ENCODE peak calls at places on chromosomes 2 and 18, in eight cellular contexts. M, A, R, C, O, Y, P and L are unnamed samples.
A peak's percentile ranks its signal among the peaks of the same experiment; 100 is the strongest.

GRCh38 chr2:42974697-42975357 is 182.4 kb upstream of the HAAO start:
- DNase-seq in P (peak; percentile 91), O (peak; percentile 90), A (peak; percentile 58), C (peak; percentile 95), M (peak; percentile 79), Y (peak; percentile 76), R (peak; percentile 97), L (peak; percentile 11)

GRCh38 chr18:76443519-76444435 is 51.3 kb downstream of the ZNF516 start:
- DNase-seq in P (peak; percentile 70), M (no peak), R (no peak), C (peak; percentile 52), A (no peak), O (no peak), Y (no peak), L (no peak)

GRCh38 chr2:180519276-180519675 is 461.1 kb upstream of the UBE2E3 start:
- DNase-seq in O (no peak), P (no peak), R (peak; percentile 12), C (no peak), M (no peak), Y (no peak), A (peak; percentile 11), L (no peak)

GRCh38 chr2:84912984-84913383 is 7.5 kb downstream of the TMSB10 start:
- DNase-seq in Y (no peak), R (no peak), O (no peak), M (no peak), P (no peak), C (no peak), A (no peak), L (no peak)

GRCh38 chr2:61426267-61426897 is 44.5 kb downstream of the USP34 start:
- DNase-seq in Y (peak; percentile 56), A (peak; percentile 77), R (peak; percentile 66), C (peak; percentile 42), O (no peak), P (peak; percentile 92), M (peak; percentile 31), L (peak; percentile 52)

GRCh38 chr2:112001136-112001764 is 53.8 kb upstream of the TMEM87B start:
- DNase-seq in O (no peak), C (no peak), R (no peak), M (no peak), P (no peak), A (no peak), Y (no peak), L (no peak)

GRCh38 chr2:123047186-123047585 is 977.9 kb upstream of the CNTNAP5 start:
- DNase-seq in C (no peak), R (no peak), A (no peak), O (no peak), M (no peak), Y (no peak), P (no peak), L (no peak)

GRCh38 chr2:182422864-182423263 is 4.0 kb downstream of the PDE1A start:
- DNase-seq in C (no peak), A (no peak), Y (no peak), R (no peak), O (no peak), P (no peak), M (no peak), L (no peak)

GRCh38 chr2:23404426-23404825 is 19.4 kb downstream of the KLHL29 start:
- DNase-seq in A (peak; percentile 28), R (peak; percentile 24), O (no peak), P (peak; percentile 43), M (no peak), C (peak; percentile 84), Y (no peak), L (no peak)

GRCh38 chr2:99648115-99648850 is 158.5 kb upstream of the REV1 start:
- DNase-seq in M (no peak), Y (no peak), O (no peak), A (no peak), C (no peak), R (no peak), P (no peak), L (no peak)

GRCh38 chr2:80968450-80968849 is 663.9 kb upstream of the LRRTM1 start:
- DNase-seq in Y (no peak), M (no peak), P (no peak), C (no peak), R (no peak), A (no peak), O (no peak), L (no peak)

GRCh38 chr2:108193251-108193650 is 46.5 kb upstream of the SULT1C3 start:
- DNase-seq in A (no peak), C (no peak), M (no peak), P (no peak), Y (no peak), R (peak; percentile 66), O (no peak), L (no peak)

GRCh38 chr18:23662309-23663263 is at the start of gene ANKRD29:
- DNase-seq in O (peak; percentile 77), M (peak; percentile 53), Y (peak; percentile 23), R (no peak), P (peak; percentile 81), C (peak; percentile 88), A (peak; percentile 58), L (peak; percentile 26)

GRCh38 chr2:234032301-234032856 is 18.1 kb upstream of the SPP2 start:
- DNase-seq in M (no peak), O (no peak), Y (no peak), R (no peak), P (no peak), C (no peak), A (no peak), L (no peak)

GRCh38 chr2:205858781-205859478 is 176.6 kb downstream of the NRP2 start:
- DNase-seq in R (no peak), A (no peak), C (no peak), M (peak; percentile 35), P (no peak), O (no peak), Y (no peak), L (no peak)

GRCh38 chr2:122237506-122237905 is 482.1 kb downstream of the TSN start:
- DNase-seq in R (no peak), O (no peak), C (no peak), M (no peak), P (no peak), A (no peak), Y (no peak), L (no peak)

GRCh38 chr2:149832256-149832655 is 244.7 kb upstream of the MMADHC start:
- DNase-seq in R (no peak), Y (no peak), C (no peak), P (no peak), A (no peak), M (no peak), O (no peak), L (no peak)

GRCh38 chr2:214246417-214246816 is 164.4 kb upstream of the VWC2L start:
- DNase-seq in P (no peak), Y (no peak), C (no peak), O (no peak), R (no peak), M (no peak), A (no peak), L (no peak)

DNA sequence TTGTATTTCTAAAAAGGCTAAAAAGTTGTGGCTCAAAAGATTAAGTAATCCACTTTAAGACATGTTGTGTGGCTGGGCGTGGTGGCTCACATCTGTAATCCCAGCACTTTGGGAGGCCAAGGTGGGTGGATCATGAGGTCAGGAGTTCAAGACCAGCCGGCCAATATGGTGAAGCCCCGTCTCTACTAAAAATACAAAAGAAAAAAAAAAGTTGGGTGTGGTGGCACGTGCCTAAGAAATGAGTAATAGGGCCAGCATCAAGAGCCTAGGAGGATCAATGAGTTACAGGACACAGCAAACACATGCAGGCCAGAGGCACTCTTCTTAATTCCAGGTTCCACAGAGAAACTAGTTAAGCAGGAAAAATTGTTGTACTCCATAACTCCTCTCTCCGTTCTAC is 61.7 kb downstream of the PUM2 start:
- DNase-seq in R (no peak), Y (peak; percentile 32), P (no peak), O (no peak), M (no peak), C (no peak), A (peak; percentile 19), L (no peak)
- H3K4me3 ChIP-seq in R (no peak overlapping the region), Y (no peak overlapping the region), P (no peak overlapping the region), O (no peak overlapping the region), M (no peak overlapping the region), C (no peak overlapping the region), A (no peak overlapping the region), L (no peak overlapping the region)

GRCh38 chr2:63300835-63301234 is 250.2 kb downstream of the OTX1 start:
- DNase-seq in M (no peak), C (no peak), R (peak; percentile 80), Y (peak; percentile 10), O (no peak), A (no peak), P (no peak), L (no peak)

GRCh38 chr2:63301481-63301880 is 250.9 kb downstream of the OTX1 start:
- DNase-seq in Y (no peak), M (no peak), R (no peak), O (no peak), C (no peak), P (no peak), A (no peak), L (peak; percentile 4)
- H3K9me3 ChIP-seq in Y (no peaks in the 10 kb centered on the region), M (peaks cover 68% of the 10 kb centered on the region), R (peaks cover 27% of the 10 kb centered on the region), O (no peaks in the 10 kb centered on the region), C (peaks cover 10% of the 10 kb centered on the region), P (peaks cover 92% of the 10 kb centered on the region), A (peaks cover 40% of the 10 kb centered on the region), L (peaks cover 26% of the 10 kb centered on the region)

GRCh38 chr18:46007165-46007564 is 40.0 kb upstream of the EPG5 start:
- DNase-seq in A (no peak), Y (no peak), R (no peak), M (no peak), O (no peak), C (no peak), P (no peak), L (no peak)

GRCh38 chr18:46009158-46009866 is 42.2 kb upstream of the EPG5 start:
- DNase-seq in R (no peak), C (no peak), Y (no peak), O (no peak), A (no peak), M (no peak), P (no peak), L (no peak)

GRCh38 chr18:46010050-46010449 is 42.9 kb upstream of the EPG5 start:
- DNase-seq in R (no peak), Y (no peak), O (no peak), A (no peak), C (no peak), P (no peak), M (no peak), L (no peak)

GRCh38 chr18:46013484-46014189 is 46.5 kb upstream of the EPG5 start:
- DNase-seq in M (no peak), R (no peak), C (no peak), O (no peak), A (no peak), P (no peak), Y (no peak), L (no peak)

GRCh38 chr18:46010676-46011075 is 43.5 kb upstream of the EPG5 start:
- DNase-seq in M (no peak), A (no peak), C (no peak), Y (no peak), R (no peak), O (no peak), P (no peak), L (no peak)
- H3K27ac ChIP-seq in M (no peak overlapping the region), A (no peak overlapping the region), C (no peak overlapping the region), Y (no peak overlapping the region), R (no peak overlapping the region), O (no peak overlapping the region), P (peak overlapping the region; percentile 64), L (no peak overlapping the region)

GRCh38 chr2:68426446-68426845 is 40.6 kb downstream of the FBXO48 start:
- DNase-seq in M (no peak), A (no peak), O (no peak), Y (no peak), R (no peak), C (no peak), P (no peak), L (no peak)
- H3K4me3 ChIP-seq in M (no peak overlapping the region), A (no peak overlapping the region), O (no peak overlapping the region), Y (no peak overlapping the region), R (no peak overlapping the region), C (no peak overlapping the region), P (no peak overlapping the region), L (peak overlapping the region; percentile 56)